ENCODE peak calls at places on chromosomes 7 and 10, in eight cellular contexts. E, M, H, I, L, R, Q and S are unnamed samples. For H3K9me3, the result is how much of the 10 kb centered on the place peaks cover.

GRCh38 chr7:99167072-99167471 is 23.2 kb upstream of the SMURF1 start:
- DNase-seq in E (no peak), M (no peak), H (no peak), I (no peak), L (no peak), R (no peak), Q (no peak), S (peak)

GRCh38 chr10:102266670-102267069 is 21.3 kb downstream of the GBF1 start:
- DNase-seq in E (no peak), M (no peak), H (no peak), I (no peak), L (no peak), R (no peak), Q (no peak), S (no peak)

GRCh38 chr7:126783613-126784012 is 469.1 kb downstream of the GRM8 start:
- DNase-seq in E (no peak), M (no peak), H (no peak), I (no peak), L (no peak), R (no peak), Q (no peak), S (no peak)

GRCh38 chr10:14162626-14163344 is 167.9 kb downstream of the FRMD4A start:
- DNase-seq in E (no peak), M (no peak), H (no peak), I (no peak), L (no peak), R (no peak), Q (no peak), S (no peak)

GRCh38 chr10:72425133-72425532 is 70.4 kb upstream of the DNAJB12 start:
- DNase-seq in E (no peak), M (no peak), H (no peak), I (no peak), L (no peak), R (peak), Q (no peak), S (no peak)

GRCh38 chr10:72730462-72730861 is 38.5 kb downstream of the MCU start:
- DNase-seq in E (no peak), M (no peak), H (no peak), I (no peak), L (no peak), R (no peak), Q (no peak), S (no peak)

GRCh38 chr10:115963848-115964247 is 309.2 kb downstream of the GFRA1 start:
- DNase-seq in E (no peak), M (no peak), H (no peak), I (no peak), L (no peak), R (no peak), Q (no peak), S (peak)

GRCh38 chr7:262251-262572 is 27.8 kb upstream of the FOXL3 start:
- DNase-seq in E (no peak), M (no peak), H (no peak), I (peak), L (no peak), R (no peak), Q (peak), S (peak)

GRCh38 chr7:35258891-35259537 is 5.1 kb upstream of the TBX20 start:
- DNase-seq in E (no peak), M (no peak), H (no peak), I (no peak), L (no peak), R (no peak), Q (no peak), S (no peak)

GRCh38 chr7:57181281-57181680 is 49.0 kb upstream of the ZNF479 start:
- DNase-seq in E (no peak), M (no peak), H (no peak), I (no peak), L (no peak), R (no peak), Q (no peak), S (no peak)

GRCh38 chr10:79361721-79362397 is 14.6 kb downstream of the PPIF start:
- DNase-seq in E (no peak), M (no peak), H (no peak), I (no peak), L (no peak), R (no peak), Q (no peak), S (peak)

GRCh38 chr10:48602401-48603135 is 2.3 kb downstream of the ARHGAP22 start:
- DNase-seq in E (no peak), M (no peak), H (no peak), I (no peak), L (no peak), R (no peak), Q (no peak), S (no peak)

GRCh38 chr10:48605264-48605615 is 367 bp upstream of the ARHGAP22 start:
- DNase-seq in E (no peak), M (no peak), H (no peak), I (no peak), L (no peak), R (no peak), Q (no peak), S (no peak)

GRCh38 chr10:48603421-48604038 is 1.3 kb downstream of the ARHGAP22 start:
- DNase-seq in E (no peak), M (no peak), H (no peak), I (peak), L (no peak), R (no peak), Q (no peak), S (no peak)

GRCh38 chr10:48604408-48605263 is at the start of gene ARHGAP22:
- DNase-seq in E (peak), M (peak), H (peak), I (peak), L (peak), R (peak), Q (no peak), S (peak)

GRCh38 chr10:48604039-48604407 is 850 bp downstream of the ARHGAP22 start:
- DNase-seq in E (no peak), M (no peak), H (no peak), I (peak), L (no peak), R (no peak), Q (no peak), S (no peak)
- H3K4me3 ChIP-seq in E (peak), M (peak), H (peak), I (peak), L (peak), R (no peak), Q (no peak), S (peak)

DNA sequence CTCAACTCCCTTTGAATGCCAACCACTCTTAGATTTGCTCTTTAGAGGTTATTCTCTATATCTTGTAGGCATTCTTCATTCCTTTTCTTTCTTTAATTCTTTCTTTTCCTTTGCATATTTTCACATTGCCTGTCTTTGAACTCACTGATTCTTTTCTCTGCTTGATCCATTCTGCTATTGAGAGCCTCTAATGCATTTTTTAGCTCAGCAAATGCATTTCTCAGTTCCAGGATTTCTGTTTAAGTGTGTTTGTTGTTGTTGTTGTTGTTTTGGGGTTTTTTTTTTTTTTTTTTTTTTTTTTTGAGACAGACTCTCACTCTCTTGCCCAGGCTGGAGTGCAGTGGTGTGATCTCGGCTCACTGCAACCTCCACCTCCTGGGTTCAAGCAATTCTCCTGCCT is 71.6 kb downstream of the FBXL13 start:
- DNase-seq in E (no peak), M (no peak), H (no peak), I (no peak), L (no peak), R (no peak), Q (no peak), S (no peak)
- H3K9me3 ChIP-seq in E (under half), M (under half), H (under half), I (under half), L (under half), R (under half), Q (under half), S (under half)

DNA sequence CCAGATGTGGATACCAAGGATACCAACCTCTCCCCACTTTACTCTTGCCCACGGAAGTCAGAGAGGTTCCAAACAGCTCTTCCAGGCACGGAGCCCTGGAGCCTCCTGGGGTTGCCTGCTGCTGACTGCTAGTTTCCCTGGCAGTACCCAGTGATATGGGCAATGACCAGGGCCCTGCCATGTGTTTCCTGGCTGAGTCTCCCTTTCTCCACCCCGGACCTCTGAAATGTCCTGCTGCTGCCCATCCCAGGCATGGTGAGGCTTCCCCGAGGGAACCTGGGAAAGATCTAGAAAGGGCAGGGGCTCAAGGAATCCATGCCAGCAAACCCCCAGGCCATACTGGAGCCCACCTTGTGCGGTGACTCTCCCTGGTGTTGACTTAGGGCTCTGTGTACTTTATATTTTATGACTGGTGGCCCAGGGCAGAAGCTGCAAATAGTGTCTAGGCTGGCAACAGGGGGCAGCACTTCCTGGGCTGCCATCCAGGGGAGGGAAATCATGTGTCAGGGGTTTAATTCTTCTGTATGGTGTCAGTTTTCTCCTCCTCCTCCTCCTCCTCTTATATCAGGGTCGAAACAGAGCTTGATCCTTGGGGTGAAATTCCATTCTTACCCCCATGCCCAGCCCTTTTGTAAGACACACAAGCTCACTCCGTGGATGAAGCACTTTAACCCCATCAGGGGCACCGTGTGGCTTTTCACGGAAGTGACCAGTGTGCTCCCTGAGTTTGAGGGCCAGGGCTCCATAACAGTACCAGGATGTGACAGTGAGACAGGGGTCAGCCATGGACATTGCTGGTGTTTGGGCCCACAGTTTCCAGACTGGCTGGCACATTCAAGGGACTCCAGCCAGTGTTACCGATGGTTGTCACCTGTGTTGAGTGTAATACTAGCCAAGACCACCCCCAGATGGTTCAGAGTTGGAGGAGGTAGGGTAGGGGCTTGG is 62.4 kb upstream of the GDF10 start:
- DNase-seq in E (no peak), M (no peak), H (no peak), I (no peak), L (no peak), R (no peak), Q (no peak), S (no peak)
- TF ChIP-seq CTCF in E (no peak), M (no peak), H (no peak), I (no peak), L (no peak), R (no peak), Q (no peak), S (peak)

GRCh38 chr7:42886866-42887509 is 24.9 kb downstream of the C7orf25 start:
- DNase-seq in E (no peak), M (no peak), H (no peak), I (no peak), L (no peak), R (no peak), Q (no peak), S (no peak)
- H3K4me3 ChIP-seq in E (no peak), M (peak), H (no peak), I (no peak), L (no peak), R (peak), Q (no peak), S (no peak)

GRCh38 chr7:17477182-17477581 is 178.7 kb downstream of the AHR start:
- DNase-seq in E (no peak), M (no peak), H (no peak), I (no peak), L (no peak), R (no peak), Q (no peak), S (no peak)
- H3K9me3 ChIP-seq in E (under half), M (under half), H (under half), I (under half), L (under half), R (under half), Q (under half), S (under half)

GRCh38 chr7:27434729-27435400 is 192.3 kb downstream of the EVX1 start:
- DNase-seq in E (no peak), M (no peak), H (no peak), I (no peak), L (no peak), R (no peak), Q (no peak), S (no peak)
- TF ChIP-seq CTCF in E (peak), M (no peak), H (peak), I (no peak), L (no peak), R (peak), Q (no peak), S (no peak)

GRCh38 chr7:128351296-128352123 is 7.8 kb upstream of the RBM28 start:
- DNase-seq in E (peak), M (no peak), H (no peak), I (no peak), L (no peak), R (no peak), Q (no peak), S (no peak)
- H3K4me3 ChIP-seq in E (no peak), M (no peak), H (peak), I (peak), L (no peak), R (no peak), Q (no peak), S (no peak)

DNA sequence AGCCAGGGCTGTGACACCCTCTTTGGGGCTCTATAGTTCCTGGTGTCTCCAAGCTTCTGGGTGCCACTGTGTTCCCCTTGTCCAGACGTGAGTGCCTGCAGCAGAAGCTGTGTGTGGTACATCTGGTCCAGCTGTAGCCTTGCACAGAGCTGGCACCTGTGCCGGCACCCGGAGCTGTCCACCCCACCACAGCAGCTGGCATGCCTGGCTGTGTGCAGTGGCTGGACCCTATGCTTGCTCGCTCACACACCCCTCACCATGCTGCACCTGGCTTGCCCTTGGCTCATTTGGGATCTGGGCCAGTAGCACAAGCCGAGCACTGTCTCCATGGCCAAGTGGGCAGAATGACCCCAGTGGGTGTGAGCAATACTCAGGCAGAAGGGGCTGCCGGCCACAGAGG is 10.6 kb downstream of the DNAJB9 start:
- DNase-seq in E (no peak), M (no peak), H (no peak), I (no peak), L (no peak), R (no peak), Q (no peak), S (no peak)
- H3K9me3 ChIP-seq in E (under half), M (under half), H (under half), I (under half), L (under half), R (under half), Q (under half), S (under half)